ENCODE peak calls at places on chromosome 19, in six cellular contexts. Z is NB4, S is Peyer's patch, H is HCT116, T is adrenal gland, K is breast epithelium. W is an unnamed sample.

GRCh38 chr19:48969276-48970138 is 4.4 kb downstream of the FTL start:
- DNase-seq in T (peak; percentile 33), S (no peak), Z (peak; percentile 72), K (no peak), H (no peak), W (no peak)

GRCh38 chr19:41324921-41325639 is 15.1 kb downstream of the CCDC97 start:
- DNase-seq in S (peak; percentile 69), K (no peak), Z (no peak), T (peak; percentile 87), H (no peak), W (peak; percentile 51)

GRCh38 chr19:15575406-15575805 is 39.6 kb upstream of the CYP4F8 start:
- DNase-seq in T (no peak), H (no peak), K (no peak), S (peak; percentile 17), Z (no peak), W (no peak)

GRCh38 chr19:10238172-10238783 is 7.1 kb upstream of the S1PR2 start:
- DNase-seq in K (no peak), S (peak; percentile 63), T (peak; percentile 24), H (no peak), Z (peak; percentile 67), W (peak; percentile 30)

GRCh38 chr19:5494780-5495179 is 39.6 kb downstream of the ZNRF4 start:
- DNase-seq in H (no peak), S (no peak), K (no peak), T (no peak), Z (no peak), W (no peak)

GRCh38 chr19:58571575-58571947 is 1.6 kb downstream of the MZF1 start:
- DNase-seq in Z (no peak), S (peak; percentile 36), H (no peak), T (peak; percentile 10), K (peak; percentile 40), W (no peak)

GRCh38 chr19:3479819-3480215 is 508 bp downstream of the SMIM24 start:
- DNase-seq in T (no peak), H (no peak), K (no peak), S (peak; percentile 78), Z (no peak), W (no peak)

GRCh38 chr19:17319473-17320238 is 10.3 kb downstream of the DDA1 start:
- DNase-seq in S (no peak), Z (no peak), T (no peak), H (no peak), K (no peak), W (no peak)

GRCh38 chr19:31510635-31511034 is 161.4 kb upstream of the TSHZ3 start:
- DNase-seq in S (no peak), Z (no peak), T (no peak), K (no peak), H (no peak), W (peak; percentile 37)

GRCh38 chr19:55084416-55084815 is 8.7 kb downstream of the EPS8L1 start:
- DNase-seq in S (no peak), H (no peak), K (no peak), Z (no peak), T (no peak), W (no peak)

GRCh38 chr19:18429717-18430416 is 8.1 kb downstream of the ISYNA1 start:
- DNase-seq in T (peak; percentile 33), H (no peak), K (no peak), S (peak; percentile 47), Z (peak; percentile 71), W (no peak)

GRCh38 chr19:55460670-55461258 is 678 bp downstream of the ISOC2 start:
- DNase-seq in T (peak; percentile 91), Z (peak; percentile 72), K (peak; percentile 82), S (peak; percentile 83), H (no peak), W (peak; percentile 97)

GRCh38 chr19:8131517-8131916 is 17.9 kb downstream of the FBN3 start:
- DNase-seq in Z (no peak), H (no peak), K (no peak), T (no peak), S (no peak), W (no peak)

GRCh38 chr19:8135946-8136618 is 13.3 kb downstream of the FBN3 start:
- DNase-seq in K (no peak), H (no peak), T (no peak), Z (no peak), S (no peak), W (no peak)

GRCh38 chr19:8128551-8128950 is 20.8 kb downstream of the FBN3 start:
- DNase-seq in Z (no peak), H (no peak), S (no peak), K (no peak), T (no peak), W (no peak)

GRCh38 chr19:8129061-8129460 is 20.3 kb downstream of the FBN3 start:
- DNase-seq in K (no peak), Z (no peak), H (no peak), T (no peak), S (no peak), W (no peak)

DNA sequence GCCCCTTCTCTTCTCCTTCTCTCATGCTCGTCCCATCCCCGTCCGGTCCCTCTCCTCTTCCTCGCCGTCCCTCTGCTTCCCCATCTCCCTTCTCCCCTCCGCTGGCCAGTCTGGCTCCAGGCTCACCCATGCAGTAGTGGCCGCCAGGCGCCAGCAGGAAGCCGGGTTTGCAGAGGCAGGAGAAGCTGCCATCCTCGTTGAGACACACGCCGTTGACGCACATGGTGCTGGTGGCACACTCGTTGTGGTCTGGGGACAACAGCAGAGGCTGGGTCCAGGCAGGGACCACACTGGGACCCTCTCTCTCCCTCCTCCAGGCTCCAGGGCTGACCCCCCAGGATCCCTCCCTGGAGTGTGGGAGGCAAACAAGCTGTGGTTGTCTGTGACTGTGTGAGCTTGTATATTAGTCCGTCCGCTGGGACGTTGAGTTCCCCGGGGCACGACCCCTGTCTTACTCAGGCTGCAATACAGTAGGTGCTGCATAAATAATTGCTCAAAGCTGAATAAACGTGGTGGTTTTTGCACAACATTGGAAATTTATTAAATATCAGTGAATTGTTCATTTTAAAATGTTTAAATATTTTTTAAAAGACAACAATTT is 16.4 kb downstream of the FBN3 start:
- DNase-seq in T (no peak), S (no peak), H (no peak), K (no peak), Z (peak; percentile 74), W (no peak)
- TF ChIP-seq CTCF in T (no peak), S (no peak), H (no peak), K (no peak), Z (no peak), W (no peak)

DNA sequence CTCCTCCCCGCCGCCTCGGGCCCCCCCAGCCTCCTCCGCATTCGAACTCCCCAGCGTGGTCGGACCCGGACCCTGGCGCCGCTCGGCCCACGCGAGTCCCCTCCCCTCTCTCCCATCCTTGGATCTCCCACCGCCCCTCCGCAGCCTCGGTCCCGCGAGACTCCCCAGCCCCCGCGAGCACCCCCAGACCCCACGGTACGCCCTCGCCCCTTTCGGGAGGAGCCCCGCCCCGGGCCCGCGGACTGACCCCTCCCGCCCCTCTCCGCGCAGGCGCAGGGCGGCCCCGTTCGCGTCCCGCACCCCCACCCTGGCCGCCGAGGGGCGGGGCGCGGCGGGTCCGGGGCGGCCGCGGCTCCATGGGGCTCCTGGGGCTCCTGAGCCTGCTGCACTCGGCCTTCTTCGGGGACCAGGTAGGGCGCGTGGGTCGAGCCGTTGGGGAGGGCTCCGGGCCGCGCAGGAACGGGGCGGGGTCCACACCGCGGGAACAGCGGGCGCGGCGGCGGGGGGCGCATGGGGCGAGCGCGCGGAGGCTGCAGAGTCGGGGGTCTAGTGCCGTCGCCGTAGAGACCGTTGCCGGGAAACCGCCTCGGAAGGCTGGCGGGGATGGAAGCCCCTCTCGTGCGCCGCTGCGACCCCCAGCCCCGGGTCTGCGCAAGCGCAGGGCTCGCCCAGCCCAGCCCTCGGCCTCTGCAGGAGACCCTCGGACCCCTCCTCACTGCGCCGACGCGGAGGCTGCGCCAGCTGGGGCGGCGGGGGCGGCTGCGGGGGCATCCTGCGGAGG is 3.8 kb upstream of the APC2 start:
- DNase-seq in H (no peak), Z (no peak), T (no peak), K (no peak), S (no peak), W (no peak)
- H3K4me3 ChIP-seq in H (peak overlapping the region; percentile 48), Z (no peak overlapping the region), T (no peak overlapping the region), K (peak overlapping the region; percentile 46), S (peak overlapping the region; percentile 49), W (no peak overlapping the region)

GRCh38 chr19:12689581-12690216 is 1.9 kb downstream of the GNG14 start:
- DNase-seq in K (no peak), Z (no peak), T (no peak), H (no peak), S (no peak), W (no peak)
- TF ChIP-seq POLR2A in K (no peak), Z (no peak), T (no peak), H (no peak), S (no peak), W (no peak)

GRCh38 chr19:20271215-20271926 is 104.4 kb downstream of the ZNF486 start:
- DNase-seq in K (no peak), Z (no peak), H (no peak), S (no peak), T (no peak), W (no peak)

GRCh38 chr19:20269461-20269860 is 102.4 kb downstream of the ZNF486 start:
- DNase-seq in K (no peak), H (no peak), T (no peak), Z (no peak), S (no peak), W (no peak)

GRCh38 chr19:20276011-20276738 is 109.2 kb downstream of the ZNF486 start:
- DNase-seq in H (no peak), S (no peak), T (no peak), K (no peak), Z (no peak), W (no peak)

GRCh38 chr19:20273951-20274578 is 107.1 kb downstream of the ZNF486 start:
- DNase-seq in H (no peak), S (no peak), T (no peak), Z (no peak), K (no peak), W (no peak)

DNA sequence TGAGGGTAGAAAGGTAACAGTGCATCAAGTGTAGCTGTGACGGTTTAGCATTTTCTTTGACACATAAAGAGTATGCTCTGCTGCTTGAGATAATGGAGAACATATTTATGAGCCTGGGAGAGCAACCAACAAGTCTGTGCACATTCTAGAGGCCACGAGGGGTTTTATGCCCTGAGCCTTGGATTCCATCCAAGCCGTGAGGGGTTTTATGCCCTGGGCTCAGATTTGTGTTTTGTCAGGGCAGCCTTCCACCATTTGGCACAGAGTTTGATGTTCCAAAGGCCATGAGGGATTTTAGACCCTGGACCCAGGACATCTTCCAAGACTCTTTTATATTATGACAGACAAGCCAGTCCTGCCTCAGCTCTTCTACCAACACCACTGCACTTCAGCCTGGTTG is 106.4 kb downstream of the ZNF486 start:
- DNase-seq in T (no peak), H (no peak), K (no peak), Z (no peak), S (no peak), W (no peak)
- TF ChIP-seq CTCF in T (no peak), H (no peak), K (no peak), Z (no peak), S (no peak), W (no peak)

GRCh38 chr19:46408611-46409039 is 4.7 kb downstream of the CCDC8 start:
- DNase-seq in S (peak; percentile 64), H (no peak), Z (peak; percentile 60), T (peak; percentile 91), K (no peak), W (no peak)
- H3K4me3 ChIP-seq in S (no peak overlapping the region), H (no peak overlapping the region), Z (no peak overlapping the region), T (no peak overlapping the region), K (peak overlapping the region; percentile 38), W (no peak overlapping the region)

GRCh38 chr19:34480971-34481821 is at the start of gene WTIP:
- DNase-seq in S (peak; percentile 58), T (peak; percentile 58), K (peak; percentile 64), H (peak; percentile 18), Z (no peak), W (peak; percentile 92)
- TF ChIP-seq POLR2A in S (no peak), T (peak; percentile 25), K (no peak), H (no peak), Z (no peak), W (no peak)

GRCh38 chr19:33132425-33132824 is 511 bp downstream of the WDR88 start:
- DNase-seq in H (no peak), K (no peak), Z (no peak), S (no peak), T (no peak), W (no peak)
- TF ChIP-seq CTCF in H (peak; percentile 58), K (no peak), Z (peak; percentile 27), S (no peak), T (no peak), W (no peak)

W was measured in lower leg skin.